ENCODE peak calls at places on chromosomes 3 and 15, in four cellular contexts. One of them, this sample, is unnamed.

GRCh38 chr3:155070932-155071387 is 9.2 kb upstream of the MME start:
- DNase-seq in K562: no peak
- DNase-seq in H1: no peak
- DNase-seq in GM12878: no peak
- DNase-seq in this sample: no peak

GRCh38 chr3:182644800-182645433 is 148.4 kb upstream of the ATP11B start:
- DNase-seq in GM12878: no peak
- DNase-seq in K562: no peak
- DNase-seq in H1: no peak
- DNase-seq in this sample: no peak

GRCh38 chr3:97579365-97579764 is 185.2 kb upstream of the ARL6 start:
- DNase-seq in GM12878: peak; percentile 3
- DNase-seq in K562: no peak
- DNase-seq in H1: no peak
- DNase-seq in this sample: no peak

GRCh38 chr3:101643861-101644613 is 32.9 kb downstream of the ZBTB11 start:
- DNase-seq in H1: no peak
- DNase-seq in K562: no peak
- DNase-seq in GM12878: no peak
- DNase-seq in this sample: no peak

GRCh38 chr3:115725800-115726199 is 102.5 kb downstream of the GAP43 start:
- DNase-seq in K562: no peak
- DNase-seq in GM12878: no peak
- DNase-seq in H1: no peak
- DNase-seq in this sample: peak; percentile 18

GRCh38 chr3:115788921-115789470 is 165.7 kb downstream of the GAP43 start:
- DNase-seq in H1: no peak
- DNase-seq in GM12878: no peak
- DNase-seq in K562: no peak
- DNase-seq in this sample: peak; percentile 48

GRCh38 chr3:187750513-187751123 is 5.3 kb upstream of the BCL6 start:
- DNase-seq in H1: no peak
- DNase-seq in K562: no peak
- DNase-seq in GM12878: no peak
- DNase-seq in this sample: peak; percentile 80

GRCh38 chr3:188421151-188421821 is 267.3 kb downstream of the LPP start:
- DNase-seq in GM12878: no peak
- DNase-seq in K562: no peak
- DNase-seq in H1: no peak
- DNase-seq in this sample: no peak

GRCh38 chr3:37402351-37402750 is 228.0 kb upstream of the LRRFIP2 start:
- DNase-seq in H1: no peak
- DNase-seq in K562: no peak
- DNase-seq in GM12878: no peak
- DNase-seq in this sample: no peak

GRCh38 chr3:192060160-192060783 is 599.3 kb downstream of the PYDC2 start:
- DNase-seq in GM12878: no peak
- DNase-seq in K562: no peak
- DNase-seq in H1: no peak
- DNase-seq in this sample: no peak

GRCh38 chr3:132290833-132291232 is 26.4 kb upstream of the ACP3 start:
- DNase-seq in GM12878: no peak
- DNase-seq in H1: no peak
- DNase-seq in K562: no peak
- DNase-seq in this sample: no peak

GRCh38 chr3:31077021-31077601 is 182.7 kb upstream of the GADL1 start:
- DNase-seq in GM12878: no peak
- DNase-seq in K562: peak; percentile 12
- DNase-seq in H1: no peak
- DNase-seq in this sample: peak; percentile 46

GRCh38 chr3:146577662-146578061 is 27.5 kb downstream of the PLSCR5 start:
- DNase-seq in K562: no peak
- DNase-seq in H1: no peak
- DNase-seq in GM12878: no peak
- DNase-seq in this sample: peak; percentile 39

GRCh38 chr3:36058404-36059035 is 321.8 kb upstream of the STAC start:
- DNase-seq in GM12878: no peak
- DNase-seq in H1: no peak
- DNase-seq in K562: no peak
- DNase-seq in this sample: no peak

GRCh38 chr3:188134856-188135255 is 19.1 kb upstream of the LPP start:
- DNase-seq in K562: no peak
- DNase-seq in H1: no peak
- DNase-seq in GM12878: no peak
- DNase-seq in this sample: peak; percentile 56

GRCh38 chr15:50210462-50211264 is 28.7 kb downstream of the SLC27A2 start:
- DNase-seq in H1: no peak
- DNase-seq in K562: no peak
- DNase-seq in GM12878: no peak
- DNase-seq in this sample: peak; percentile 42

GRCh38 chr3:133162906-133163305 is 124.7 kb downstream of the TMEM108 start:
- DNase-seq in K562: no peak
- DNase-seq in GM12878: no peak
- DNase-seq in H1: no peak
- DNase-seq in this sample: no peak

GRCh38 chr15:30991301-30992072 is at the start of gene MTMR10:
- DNase-seq in K562: peak; percentile 94
- DNase-seq in H1: peak; percentile 38
- DNase-seq in GM12878: no peak
- DNase-seq in this sample: peak; percentile 48

GRCh38 chr3:21664996-21665395 is 86.0 kb downstream of the ZNF385D start:
- DNase-seq in H1: no peak
- DNase-seq in K562: no peak
- DNase-seq in GM12878: no peak
- DNase-seq in this sample: no peak

GRCh38 chr3:131218196-131218595 is 163.4 kb upstream of the NUDT16 start:
- DNase-seq in K562: no peak
- DNase-seq in H1: no peak
- DNase-seq in GM12878: no peak
- DNase-seq in this sample: no peak

DNA sequence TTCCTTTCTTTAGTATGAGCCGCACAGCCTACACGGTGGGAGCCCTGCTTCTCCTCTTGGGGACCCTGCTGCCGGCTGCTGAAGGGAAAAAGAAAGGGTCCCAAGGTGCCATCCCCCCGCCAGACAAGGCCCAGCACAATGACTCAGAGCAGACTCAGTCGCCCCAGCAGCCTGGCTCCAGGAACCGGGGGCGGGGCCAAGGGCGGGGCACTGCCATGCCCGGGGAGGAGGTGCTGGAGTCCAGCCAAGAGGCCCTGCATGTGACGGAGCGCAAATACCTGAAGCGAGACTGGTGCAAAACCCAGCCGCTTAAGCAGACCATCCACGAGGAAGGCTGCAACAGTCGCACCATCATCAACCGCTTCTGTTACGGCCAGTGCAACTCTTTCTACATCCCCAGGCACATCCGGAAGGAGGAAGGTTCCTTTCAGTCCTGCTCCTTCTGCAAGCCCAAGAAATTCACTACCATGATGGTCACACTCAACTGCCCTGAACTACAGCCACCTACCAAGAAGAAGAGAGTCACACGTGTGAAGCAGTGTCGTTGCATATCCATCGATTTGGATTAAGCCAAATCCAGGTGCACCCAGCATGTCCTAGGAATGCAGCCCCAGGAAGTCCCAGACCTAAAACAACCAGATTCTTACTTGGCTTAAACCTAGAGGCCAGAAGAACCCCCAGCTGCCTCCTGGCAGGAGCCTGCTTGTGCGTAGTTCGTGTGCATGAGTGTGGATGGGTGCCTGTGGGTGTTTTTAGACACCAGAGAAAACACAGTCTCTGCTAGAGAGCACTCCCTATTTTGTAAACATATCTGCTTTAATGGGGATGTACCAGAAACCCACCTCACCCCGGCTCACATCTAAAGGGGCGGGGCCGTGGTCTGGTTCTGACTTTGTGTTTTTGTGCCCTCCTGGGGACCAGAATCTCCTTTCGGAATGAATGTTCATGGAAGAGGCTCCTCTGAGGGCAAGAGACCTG is 13.2 kb downstream of the GREM1 start:
- DNase-seq in K562: peak; percentile 70
- DNase-seq in GM12878: no peak
- DNase-seq in H1: no peak
- DNase-seq in this sample: peak; percentile 47
- TF ChIP-seq CREB1 in K562: no peak
- TF ChIP-seq CREB1 in GM12878: no peak
- TF ChIP-seq CREB1 in H1: no peak
- TF ChIP-seq CREB1 in this sample: no peak

DNA sequence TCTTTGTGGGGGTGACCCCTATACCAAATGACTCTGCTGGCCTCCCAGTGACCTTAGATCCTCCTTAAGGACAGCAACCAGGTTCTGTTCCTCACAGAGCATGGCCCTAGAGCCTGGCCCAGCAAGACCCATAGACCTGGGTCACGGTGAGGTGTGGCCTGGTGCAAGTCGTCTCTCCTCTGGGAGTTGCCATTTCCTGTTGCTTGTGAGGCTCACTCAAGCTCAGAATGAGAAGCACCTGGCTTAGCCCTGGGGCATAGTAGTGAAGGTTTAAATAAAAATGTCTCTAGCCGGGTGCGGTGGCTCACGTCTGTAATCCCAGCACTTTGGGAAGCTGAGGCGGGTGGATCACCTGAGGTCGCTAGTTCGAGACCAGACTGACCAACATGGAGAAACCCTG is 131.3 kb downstream of the SMAD6 start:
- DNase-seq in H1: no peak
- DNase-seq in GM12878: no peak
- DNase-seq in K562: no peak
- DNase-seq in this sample: no peak
- TF ChIP-seq RFX5 in H1: no peak
- TF ChIP-seq RFX5 in GM12878: no peak
- TF ChIP-seq RFX5 in K562: no peak
- TF ChIP-seq RFX5 in this sample: no peak

DNA sequence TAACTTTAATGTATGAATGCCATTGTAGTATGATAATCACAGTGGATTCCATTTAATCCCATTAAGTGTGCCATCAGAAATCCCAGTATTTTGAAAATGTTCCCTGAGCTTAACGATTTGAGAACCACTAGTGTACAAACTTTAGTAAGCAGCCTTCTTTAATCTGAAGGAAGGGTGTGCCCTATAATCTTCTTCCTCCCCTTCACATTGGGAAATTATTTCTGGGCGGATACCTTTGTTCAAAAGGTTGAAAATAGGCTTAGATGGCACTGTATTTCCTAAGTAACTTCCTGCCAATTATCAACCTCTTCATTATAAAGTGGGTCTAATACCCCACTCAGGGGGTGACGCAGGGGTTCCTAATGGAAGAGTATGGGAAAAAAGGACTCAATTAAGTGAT is 62.4 kb downstream of the GTPBP8 start:
- DNase-seq in H1: no peak
- DNase-seq in K562: no peak
- DNase-seq in GM12878: no peak
- DNase-seq in this sample: no peak
- H3K4me1 ChIP-seq in H1: no peaks in the 10 kb centered on the region
- H3K4me1 ChIP-seq in K562: no peaks in the 10 kb centered on the region
- H3K4me1 ChIP-seq in GM12878: peaks cover 20% of the 10 kb centered on the region
- H3K4me1 ChIP-seq in this sample: peaks cover 6% of the 10 kb centered on the region

DNA sequence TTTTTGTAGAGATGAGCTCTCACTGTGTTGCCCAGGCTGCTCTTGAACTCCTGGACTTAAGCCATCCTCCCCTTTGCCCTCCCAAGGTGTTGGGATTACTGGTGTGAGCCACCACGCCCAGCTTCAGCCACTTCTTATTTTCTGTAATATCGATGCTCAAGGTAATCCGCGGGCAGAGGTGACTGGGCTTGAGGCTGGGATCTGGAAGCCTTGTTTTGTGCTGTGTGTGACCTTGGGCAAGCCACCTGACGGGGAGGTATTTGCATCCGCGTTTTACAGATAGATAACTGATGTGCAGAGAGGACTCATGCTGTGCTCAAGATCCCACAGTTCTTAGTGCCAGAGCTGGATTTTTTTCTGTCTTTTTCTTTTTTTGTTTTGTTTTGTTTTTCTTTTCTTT is 27.8 kb upstream of the SEMA4B start:
- DNase-seq in H1: no peak
- DNase-seq in GM12878: no peak
- DNase-seq in K562: no peak
- DNase-seq in this sample: no peak
- TF ChIP-seq CREB1 in H1: no peak
- TF ChIP-seq CREB1 in GM12878: no peak
- TF ChIP-seq CREB1 in K562: no peak
- TF ChIP-seq CREB1 in this sample: no peak

GRCh38 chr3:5568451-5568850 is 380.9 kb downstream of the EDEM1 start:
- DNase-seq in K562: no peak
- DNase-seq in GM12878: no peak
- DNase-seq in H1: no peak
- DNase-seq in this sample: peak; percentile 2
- TF ChIP-seq RFX5 in K562: no peak
- TF ChIP-seq RFX5 in GM12878: no peak
- TF ChIP-seq RFX5 in H1: no peak
- TF ChIP-seq RFX5 in this sample: no peak

GRCh38 chr15:72450805-72451204 is 23.3 kb upstream of the ARIH1 start:
- DNase-seq in H1: no peak
- DNase-seq in K562: no peak
- DNase-seq in GM12878: no peak
- DNase-seq in this sample: no peak
- H3K4me1 ChIP-seq in H1: no peaks in the 10 kb centered on the region
- H3K4me1 ChIP-seq in K562: no peaks in the 10 kb centered on the region
- H3K4me1 ChIP-seq in GM12878: no peaks in the 10 kb centered on the region
- H3K4me1 ChIP-seq in this sample: peaks cover 13% of the 10 kb centered on the region

GRCh38 chr3:134649106-134649705 is 1.6 kb downstream of the KY start:
- DNase-seq in H1: no peak
- DNase-seq in K562: no peak
- DNase-seq in GM12878: no peak
- DNase-seq in this sample: no peak

GRCh38 chr3:134646086-134646485 is 4.7 kb downstream of the KY start:
- DNase-seq in GM12878: no peak
- DNase-seq in K562: no peak
- DNase-seq in H1: no peak
- DNase-seq in this sample: no peak

GRCh38 chr3:134645515-134645914 is 5.3 kb downstream of the KY start:
- DNase-seq in GM12878: no peak
- DNase-seq in K562: no peak
- DNase-seq in H1: no peak
- DNase-seq in this sample: no peak

GRCh38 chr3:134650431-134651346 is at the start of gene KY:
- DNase-seq in K562: no peak
- DNase-seq in H1: peak; percentile 33
- DNase-seq in GM12878: no peak
- DNase-seq in this sample: no peak

GRCh38 chr3:134647902-134648760 is 2.7 kb downstream of the KY start:
- DNase-seq in H1: no peak
- DNase-seq in K562: no peak
- DNase-seq in GM12878: no peak
- DNase-seq in this sample: no peak
- TF ChIP-seq CREB1 in H1: no peak
- TF ChIP-seq CREB1 in K562: no peak
- TF ChIP-seq CREB1 in GM12878: no peak
- TF ChIP-seq CREB1 in this sample: no peak

This sample was measured in HepG2.